ENCODE peak calls at places on chromosomes 11 and 22, in eight cellular contexts. One of them, this sample, is unnamed.
A peak's percentile ranks its signal among the peaks of the same experiment; 100 is the strongest.

GRCh38 chr11:107583629-107584195 is 7.2 kb upstream of the ELMOD1 start:
- DNase-seq in prostate gland: no peak
- DNase-seq in heart right ventricle: no peak
- DNase-seq in adrenal gland: no peak
- DNase-seq in colonic mucosa: no peak
- DNase-seq in uterus: no peak
- DNase-seq in CD8-positive, alpha-beta T cell: no peak
- DNase-seq in mesendoderm: no peak
- DNase-seq in this sample: no peak

GRCh38 chr11:102244681-102245409 is 72.4 kb upstream of the BIRC3 start:
- DNase-seq in prostate gland: no peak
- DNase-seq in heart right ventricle: no peak
- DNase-seq in adrenal gland: no peak
- DNase-seq in colonic mucosa: no peak
- DNase-seq in uterus: no peak
- DNase-seq in CD8-positive, alpha-beta T cell: no peak
- DNase-seq in mesendoderm: no peak
- DNase-seq in this sample: no peak

GRCh38 chr22:46576556-46577351 is 39.3 kb upstream of the CELSR1 start:
- DNase-seq in prostate gland: no peak
- DNase-seq in heart right ventricle: no peak
- DNase-seq in adrenal gland: peak; percentile 64
- DNase-seq in colonic mucosa: no peak
- DNase-seq in uterus: peak; percentile 53
- DNase-seq in CD8-positive, alpha-beta T cell: peak; percentile 24
- DNase-seq in mesendoderm: peak; percentile 45
- DNase-seq in this sample: peak; percentile 55

GRCh38 chr22:25354456-25354855 is 135.0 kb downstream of the CRYBB2 start:
- DNase-seq in prostate gland: no peak
- DNase-seq in heart right ventricle: no peak
- DNase-seq in adrenal gland: peak; percentile 48
- DNase-seq in colonic mucosa: no peak
- DNase-seq in uterus: no peak
- DNase-seq in CD8-positive, alpha-beta T cell: no peak
- DNase-seq in mesendoderm: no peak
- DNase-seq in this sample: no peak

GRCh38 chr11:35357893-35358292 is 61.5 kb downstream of the SLC1A2 start:
- DNase-seq in prostate gland: no peak
- DNase-seq in heart right ventricle: no peak
- DNase-seq in adrenal gland: no peak
- DNase-seq in colonic mucosa: no peak
- DNase-seq in uterus: no peak
- DNase-seq in CD8-positive, alpha-beta T cell: no peak
- DNase-seq in mesendoderm: no peak
- DNase-seq in this sample: no peak

GRCh38 chr11:27205269-27205668 is 157.7 kb downstream of the CCDC34 start:
- DNase-seq in prostate gland: peak; percentile 62
- DNase-seq in heart right ventricle: no peak
- DNase-seq in adrenal gland: no peak
- DNase-seq in colonic mucosa: peak; percentile 28
- DNase-seq in uterus: no peak
- DNase-seq in CD8-positive, alpha-beta T cell: no peak
- DNase-seq in mesendoderm: no peak
- DNase-seq in this sample: no peak

GRCh38 chr11:65590240-65590738 is 5.3 kb downstream of the KCNK7 start:
- DNase-seq in prostate gland: no peak
- DNase-seq in heart right ventricle: no peak
- DNase-seq in adrenal gland: no peak
- DNase-seq in colonic mucosa: no peak
- DNase-seq in uterus: no peak
- DNase-seq in CD8-positive, alpha-beta T cell: no peak
- DNase-seq in mesendoderm: no peak
- DNase-seq in this sample: peak; percentile 49

GRCh38 chr22:43268261-43268660 is 74.9 kb downstream of the SCUBE1 start:
- DNase-seq in prostate gland: no peak
- DNase-seq in heart right ventricle: no peak
- DNase-seq in adrenal gland: no peak
- DNase-seq in colonic mucosa: no peak
- DNase-seq in uterus: no peak
- DNase-seq in CD8-positive, alpha-beta T cell: no peak
- DNase-seq in mesendoderm: no peak
- DNase-seq in this sample: no peak

GRCh38 chr11:78564037-78564888 is 10.4 kb downstream of the NARS2 start:
- DNase-seq in prostate gland: peak; percentile 68
- DNase-seq in heart right ventricle: peak; percentile 57
- DNase-seq in adrenal gland: peak; percentile 66
- DNase-seq in colonic mucosa: peak; percentile 68
- DNase-seq in uterus: no peak
- DNase-seq in CD8-positive, alpha-beta T cell: no peak
- DNase-seq in mesendoderm: peak; percentile 65
- DNase-seq in this sample: peak; percentile 45

GRCh38 chr22:29767289-29768051 is at the start of gene UQCR10:
- DNase-seq in prostate gland: peak; percentile 89
- DNase-seq in heart right ventricle: peak; percentile 92
- DNase-seq in adrenal gland: peak; percentile 95
- DNase-seq in colonic mucosa: peak; percentile 93
- DNase-seq in uterus: peak; percentile 88
- DNase-seq in CD8-positive, alpha-beta T cell: peak; percentile 77
- DNase-seq in mesendoderm: peak; percentile 94
- DNase-seq in this sample: peak; percentile 95

GRCh38 chr11:102429691-102430090 is 22.9 kb downstream of the TMEM123 start:
- DNase-seq in prostate gland: no peak
- DNase-seq in heart right ventricle: no peak
- DNase-seq in adrenal gland: no peak
- DNase-seq in colonic mucosa: no peak
- DNase-seq in uterus: no peak
- DNase-seq in CD8-positive, alpha-beta T cell: no peak
- DNase-seq in mesendoderm: no peak
- DNase-seq in this sample: no peak

GRCh38 chr11:67118059-67118766 is 850 bp upstream of the KDM2A start:
- DNase-seq in prostate gland: peak; percentile 19
- DNase-seq in heart right ventricle: peak; percentile 36
- DNase-seq in adrenal gland: peak; percentile 26
- DNase-seq in colonic mucosa: peak; percentile 46
- DNase-seq in uterus: peak; percentile 51
- DNase-seq in CD8-positive, alpha-beta T cell: peak; percentile 29
- DNase-seq in mesendoderm: peak; percentile 57
- DNase-seq in this sample: peak; percentile 39

GRCh38 chr22:27504854-27505253 is 296.7 kb downstream of the MN1 start:
- DNase-seq in prostate gland: no peak
- DNase-seq in heart right ventricle: no peak
- DNase-seq in adrenal gland: no peak
- DNase-seq in colonic mucosa: no peak
- DNase-seq in uterus: no peak
- DNase-seq in CD8-positive, alpha-beta T cell: no peak
- DNase-seq in mesendoderm: no peak
- DNase-seq in this sample: no peak

GRCh38 chr11:113629562-113629961 is 76.5 kb downstream of the TMPRSS5 start:
- DNase-seq in prostate gland: no peak
- DNase-seq in heart right ventricle: no peak
- DNase-seq in adrenal gland: no peak
- DNase-seq in colonic mucosa: no peak
- DNase-seq in uterus: no peak
- DNase-seq in CD8-positive, alpha-beta T cell: no peak
- DNase-seq in mesendoderm: no peak
- DNase-seq in this sample: no peak

GRCh38 chr22:48919187-48919590 is 908.5 kb downstream of the BRD1 start:
- DNase-seq in prostate gland: no peak
- DNase-seq in heart right ventricle: no peak
- DNase-seq in adrenal gland: no peak
- DNase-seq in colonic mucosa: no peak
- DNase-seq in uterus: no peak
- DNase-seq in CD8-positive, alpha-beta T cell: no peak
- DNase-seq in mesendoderm: no peak
- DNase-seq in this sample: no peak

GRCh38 chr11:60925685-60926267 is 1.5 kb downstream of the TMEM132A start:
- DNase-seq in prostate gland: no peak
- DNase-seq in heart right ventricle: no peak
- DNase-seq in adrenal gland: no peak
- DNase-seq in colonic mucosa: no peak
- DNase-seq in uterus: no peak
- DNase-seq in CD8-positive, alpha-beta T cell: no peak
- DNase-seq in mesendoderm: no peak
- DNase-seq in this sample: no peak

GRCh38 chr11:67668191-67668551 is 6.3 kb downstream of the ALDH3B2 start:
- DNase-seq in prostate gland: no peak
- DNase-seq in heart right ventricle: no peak
- DNase-seq in adrenal gland: no peak
- DNase-seq in colonic mucosa: no peak
- DNase-seq in uterus: no peak
- DNase-seq in CD8-positive, alpha-beta T cell: no peak
- DNase-seq in mesendoderm: no peak
- DNase-seq in this sample: no peak

GRCh38 chr11:10648896-10649295 is 44.7 kb downstream of the IRAG1 start:
- DNase-seq in prostate gland: no peak
- DNase-seq in heart right ventricle: no peak
- DNase-seq in adrenal gland: no peak
- DNase-seq in colonic mucosa: no peak
- DNase-seq in uterus: no peak
- DNase-seq in CD8-positive, alpha-beta T cell: no peak
- DNase-seq in mesendoderm: no peak
- DNase-seq in this sample: no peak

GRCh38 chr22:30860176-30861105 is 108.1 kb downstream of the MORC2 start:
- DNase-seq in prostate gland: no peak
- DNase-seq in heart right ventricle: no peak
- DNase-seq in adrenal gland: no peak
- DNase-seq in colonic mucosa: no peak
- DNase-seq in uterus: no peak
- DNase-seq in CD8-positive, alpha-beta T cell: no peak
- DNase-seq in mesendoderm: no peak
- DNase-seq in this sample: peak; percentile 7

DNA sequence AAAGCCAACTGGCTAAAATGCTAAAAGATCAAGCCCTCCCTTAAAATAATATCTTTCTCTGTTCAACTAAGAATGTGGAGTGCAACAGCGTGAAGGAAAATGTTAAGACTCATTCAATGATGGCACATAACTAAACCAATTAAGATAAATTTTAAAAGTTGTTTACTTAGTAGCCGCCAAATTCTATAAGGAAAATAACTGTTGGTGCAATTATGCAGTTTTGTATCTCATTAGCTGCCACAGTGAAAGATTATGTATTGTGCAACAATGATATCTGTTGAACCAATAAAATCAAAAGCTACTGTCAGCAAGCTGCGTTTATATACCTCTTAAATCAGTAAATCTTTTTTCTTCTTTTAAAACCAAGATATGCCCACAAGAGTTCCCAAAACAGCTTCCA is 55.5 kb downstream of the SIK3 start:
- DNase-seq in prostate gland: no peak
- DNase-seq in heart right ventricle: no peak
- DNase-seq in adrenal gland: no peak
- DNase-seq in colonic mucosa: no peak
- DNase-seq in uterus: no peak
- DNase-seq in CD8-positive, alpha-beta T cell: no peak
- DNase-seq in mesendoderm: no peak
- DNase-seq in this sample: no peak
- H3K4me1 ChIP-seq in prostate gland: no peaks in the 10 kb centered on the region
- H3K4me1 ChIP-seq in heart right ventricle: peaks cover 37% of the 10 kb centered on the region
- H3K4me1 ChIP-seq in adrenal gland: peaks cover 48% of the 10 kb centered on the region
- H3K4me1 ChIP-seq in colonic mucosa: no peaks in the 10 kb centered on the region
- H3K4me1 ChIP-seq in uterus: peaks cover 4% of the 10 kb centered on the region
- H3K4me1 ChIP-seq in CD8-positive, alpha-beta T cell: peaks cover 11% of the 10 kb centered on the region
- H3K4me1 ChIP-seq in mesendoderm: no peaks in the 10 kb centered on the region
- H3K4me1 ChIP-seq in this sample: peaks cover 37% of the 10 kb centered on the region

DNA sequence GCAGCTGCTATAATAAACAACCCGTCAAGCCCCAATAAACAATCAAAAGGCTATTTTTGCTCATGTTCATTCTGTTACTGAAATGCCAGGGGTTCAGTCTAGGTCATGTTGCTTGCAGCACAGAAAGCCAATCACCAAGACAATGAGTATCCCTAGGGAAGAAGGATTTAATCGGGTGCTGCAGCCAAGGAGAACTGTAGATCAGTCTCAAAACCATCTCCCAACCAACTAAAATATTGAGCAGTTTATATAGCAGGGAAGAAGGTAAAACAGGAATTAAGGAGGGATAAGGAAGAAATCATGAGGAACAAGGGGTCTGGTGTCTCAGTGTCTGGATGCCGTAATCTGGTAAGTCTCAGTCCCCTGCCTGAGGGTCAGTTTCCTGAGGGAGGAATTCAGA is 169.5 kb downstream of the BLID start:
- DNase-seq in prostate gland: no peak
- DNase-seq in heart right ventricle: no peak
- DNase-seq in adrenal gland: no peak
- DNase-seq in colonic mucosa: no peak
- DNase-seq in uterus: no peak
- DNase-seq in CD8-positive, alpha-beta T cell: no peak
- DNase-seq in mesendoderm: no peak
- DNase-seq in this sample: no peak
- H3K4me3 ChIP-seq in prostate gland: no peak overlapping the region
- H3K4me3 ChIP-seq in heart right ventricle: no peak overlapping the region
- H3K4me3 ChIP-seq in adrenal gland: no peak overlapping the region
- H3K4me3 ChIP-seq in colonic mucosa: no peak overlapping the region
- H3K4me3 ChIP-seq in uterus: no peak overlapping the region
- H3K4me3 ChIP-seq in CD8-positive, alpha-beta T cell: no peak overlapping the region
- H3K4me3 ChIP-seq in mesendoderm: no peak overlapping the region
- H3K4me3 ChIP-seq in this sample: no peak overlapping the region

GRCh38 chr11:130179396-130180306 is 20.1 kb downstream of the ST14 start:
- DNase-seq in prostate gland: no peak
- DNase-seq in heart right ventricle: peak; percentile 23
- DNase-seq in adrenal gland: peak; percentile 65
- DNase-seq in colonic mucosa: peak; percentile 70
- DNase-seq in uterus: no peak
- DNase-seq in CD8-positive, alpha-beta T cell: no peak
- DNase-seq in mesendoderm: no peak
- DNase-seq in this sample: peak; percentile 74

GRCh38 chr11:130178992-130179391 is 19.4 kb downstream of the ST14 start:
- DNase-seq in prostate gland: no peak
- DNase-seq in heart right ventricle: no peak
- DNase-seq in adrenal gland: no peak
- DNase-seq in colonic mucosa: no peak
- DNase-seq in uterus: no peak
- DNase-seq in CD8-positive, alpha-beta T cell: no peak
- DNase-seq in mesendoderm: no peak
- DNase-seq in this sample: no peak

GRCh38 chr11:130180896-130181294 is 21.3 kb downstream of the ST14 start:
- DNase-seq in prostate gland: no peak
- DNase-seq in heart right ventricle: no peak
- DNase-seq in adrenal gland: no peak
- DNase-seq in colonic mucosa: no peak
- DNase-seq in uterus: no peak
- DNase-seq in CD8-positive, alpha-beta T cell: no peak
- DNase-seq in mesendoderm: no peak
- DNase-seq in this sample: no peak

GRCh38 chr11:130180491-130180890 is 20.9 kb downstream of the ST14 start:
- DNase-seq in prostate gland: no peak
- DNase-seq in heart right ventricle: no peak
- DNase-seq in adrenal gland: peak; percentile 57
- DNase-seq in colonic mucosa: peak; percentile 43
- DNase-seq in uterus: no peak
- DNase-seq in CD8-positive, alpha-beta T cell: no peak
- DNase-seq in mesendoderm: no peak
- DNase-seq in this sample: no peak

GRCh38 chr11:130181295-130182272 is 22.0 kb downstream of the ST14 start:
- DNase-seq in prostate gland: peak; percentile 59
- DNase-seq in heart right ventricle: peak; percentile 23
- DNase-seq in adrenal gland: peak; percentile 84
- DNase-seq in colonic mucosa: peak; percentile 87
- DNase-seq in uterus: no peak
- DNase-seq in CD8-positive, alpha-beta T cell: no peak
- DNase-seq in mesendoderm: no peak
- DNase-seq in this sample: peak; percentile 85
- H3K4me1 ChIP-seq in prostate gland: peaks cover 12% of the 10 kb centered on the region
- H3K4me1 ChIP-seq in heart right ventricle: peaks cover 22% of the 10 kb centered on the region
- H3K4me1 ChIP-seq in adrenal gland: peaks cover 27% of the 10 kb centered on the region
- H3K4me1 ChIP-seq in colonic mucosa: peaks cover 24% of the 10 kb centered on the region
- H3K4me1 ChIP-seq in uterus: no peaks in the 10 kb centered on the region
- H3K4me1 ChIP-seq in CD8-positive, alpha-beta T cell: no peaks in the 10 kb centered on the region
- H3K4me1 ChIP-seq in mesendoderm: no peaks in the 10 kb centered on the region
- H3K4me1 ChIP-seq in this sample: peaks cover 72% of the 10 kb centered on the region

GRCh38 chr11:62544521-62545436 is 1.8 kb downstream of the AHNAK start:
- DNase-seq in prostate gland: no peak
- DNase-seq in heart right ventricle: peak; percentile 68
- DNase-seq in adrenal gland: no peak
- DNase-seq in colonic mucosa: peak; percentile 80
- DNase-seq in uterus: no peak
- DNase-seq in CD8-positive, alpha-beta T cell: no peak
- DNase-seq in mesendoderm: no peak
- DNase-seq in this sample: no peak
- H3K4me3 ChIP-seq in prostate gland: peak overlapping the region; percentile 98
- H3K4me3 ChIP-seq in heart right ventricle: peak overlapping the region; percentile 100
- H3K4me3 ChIP-seq in adrenal gland: peak overlapping the region; percentile 95
- H3K4me3 ChIP-seq in colonic mucosa: peak overlapping the region; percentile 67
- H3K4me3 ChIP-seq in uterus: peak overlapping the region; percentile 90
- H3K4me3 ChIP-seq in CD8-positive, alpha-beta T cell: peak overlapping the region; percentile 92
- H3K4me3 ChIP-seq in mesendoderm: peak overlapping the region; percentile 74
- H3K4me3 ChIP-seq in this sample: peak overlapping the region; percentile 62